ENCODE peak calls at places on chromosome 19, in seven cellular contexts. H is SK-N-SH, O is HCT116, X is GM12878, F is K562, R is T47D, B is HepG2. E is an unnamed sample.

GRCh38 chr19:38676023-38676877 is 28.8 kb downstream of the ACTN4 start:
- DNase-seq in H (no peak), O (no peak), X (no peak), F (peak), R (no peak), B (no peak), E (no peak)

GRCh38 chr19:29326351-29326750 is 113.4 kb upstream of the UQCRFS1 start:
- DNase-seq in H (no peak), O (no peak), X (no peak), F (peak), R (no peak), B (no peak), E (no peak)

GRCh38 chr19:17450264-17451075 is 2.0 kb upstream of the TMEM221 start:
- DNase-seq in H (no peak), O (peak), X (no peak), F (peak), R (peak), B (no peak), E (no peak)

GRCh38 chr19:43595999-43596841 is at the start of the genes IRGQ and ZNF576:
- DNase-seq in H (peak), O (peak), X (peak), F (peak), R (peak), B (peak), E (peak)

GRCh38 chr19:52398091-52398461 is 427 bp downstream of the ZNF528 start:
- DNase-seq in H (peak), O (no peak), X (no peak), F (peak), R (peak), B (peak), E (no peak)

GRCh38 chr19:39078436-39079200 is 5.5 kb upstream of the ACP7 start:
- DNase-seq in H (no peak), O (peak), X (no peak), F (no peak), R (no peak), B (peak), E (no peak)

GRCh38 chr19:7395793-7396192 is 47.1 kb downstream of the ARHGEF18 start:
- DNase-seq in H (no peak), O (no peak), X (no peak), F (no peak), R (no peak), B (no peak), E (no peak)

GRCh38 chr19:17654993-17655392 is 33.2 kb downstream of the UNC13A start:
- DNase-seq in H (peak), O (peak), X (no peak), F (peak), R (peak), B (no peak), E (no peak)

GRCh38 chr19:41993612-41994483 is at the start of gene ATP1A3:
- DNase-seq in H (peak), O (peak), X (no peak), F (peak), R (peak), B (no peak), E (peak)

DNA sequence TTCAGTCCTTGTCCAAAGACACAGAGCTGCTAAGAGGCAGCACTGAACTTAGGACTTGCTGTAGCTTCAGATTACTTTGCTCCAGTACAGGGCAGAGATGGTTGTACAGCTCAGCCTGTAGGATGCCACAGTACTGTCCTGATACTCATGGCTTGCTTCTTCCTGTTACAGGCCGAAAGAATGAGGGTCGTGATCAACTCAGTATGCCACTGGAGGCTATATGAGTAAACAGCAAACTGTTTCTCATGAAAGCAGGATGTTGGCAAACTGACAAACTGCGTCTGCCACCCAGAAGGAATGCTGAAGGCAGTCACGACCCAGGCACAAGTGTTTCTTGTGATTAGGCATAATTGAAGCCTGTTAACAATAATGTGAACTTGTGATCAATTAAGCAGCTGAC is 2.8 kb downstream of the ZNF749 start:
- DNase-seq in H (no peak), O (no peak), X (no peak), F (no peak), R (no peak), B (no peak), E (no peak)
- TF ChIP-seq JUND in H (no peak), O (no peak), X (no peak), F (no peak), R (no peak), B (no peak), E (no peak)

DNA sequence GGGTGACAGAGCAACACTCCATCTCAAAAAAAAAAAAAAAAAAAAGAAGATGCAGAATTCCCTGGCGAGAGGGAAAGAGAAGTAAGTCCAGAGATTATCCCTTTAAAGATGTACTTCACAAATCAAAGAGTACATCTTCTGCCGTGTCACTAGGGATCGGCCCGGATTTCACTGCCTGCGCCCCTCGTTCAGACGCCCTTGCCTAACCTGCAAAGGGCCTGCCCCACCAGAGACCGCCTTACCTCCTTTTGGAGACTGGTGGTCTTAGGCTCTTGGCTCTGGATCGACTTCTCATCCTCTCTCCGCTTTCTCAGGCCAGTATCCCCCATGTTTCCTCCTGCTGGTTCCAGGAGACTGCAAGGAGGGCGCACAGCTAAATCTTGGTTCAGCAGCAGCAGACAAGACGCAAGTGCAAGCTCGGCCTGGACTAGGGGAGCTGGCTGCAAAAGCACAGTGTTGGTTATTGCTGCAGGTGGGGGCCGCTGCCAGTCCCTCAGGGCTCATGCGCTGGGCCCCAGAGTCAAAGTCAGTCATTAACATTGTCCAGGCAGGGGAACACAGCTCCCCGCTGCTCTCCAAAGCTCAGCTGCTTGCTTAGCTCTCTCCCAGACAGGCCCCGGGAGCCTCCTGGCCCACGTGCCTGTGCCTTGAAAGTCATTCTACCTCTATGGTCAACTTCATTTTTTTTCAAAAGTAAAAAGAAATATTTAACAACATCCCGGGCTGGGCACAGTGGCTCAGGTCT is 1.2 kb downstream of the SLC7A9 start:
- DNase-seq in H (no peak), O (no peak), X (no peak), F (no peak), R (no peak), B (no peak), E (no peak)
- TF ChIP-seq JUND in H (no peak), O (no peak), X (no peak), F (no peak), R (no peak), B (no peak), E (no peak)

DNA sequence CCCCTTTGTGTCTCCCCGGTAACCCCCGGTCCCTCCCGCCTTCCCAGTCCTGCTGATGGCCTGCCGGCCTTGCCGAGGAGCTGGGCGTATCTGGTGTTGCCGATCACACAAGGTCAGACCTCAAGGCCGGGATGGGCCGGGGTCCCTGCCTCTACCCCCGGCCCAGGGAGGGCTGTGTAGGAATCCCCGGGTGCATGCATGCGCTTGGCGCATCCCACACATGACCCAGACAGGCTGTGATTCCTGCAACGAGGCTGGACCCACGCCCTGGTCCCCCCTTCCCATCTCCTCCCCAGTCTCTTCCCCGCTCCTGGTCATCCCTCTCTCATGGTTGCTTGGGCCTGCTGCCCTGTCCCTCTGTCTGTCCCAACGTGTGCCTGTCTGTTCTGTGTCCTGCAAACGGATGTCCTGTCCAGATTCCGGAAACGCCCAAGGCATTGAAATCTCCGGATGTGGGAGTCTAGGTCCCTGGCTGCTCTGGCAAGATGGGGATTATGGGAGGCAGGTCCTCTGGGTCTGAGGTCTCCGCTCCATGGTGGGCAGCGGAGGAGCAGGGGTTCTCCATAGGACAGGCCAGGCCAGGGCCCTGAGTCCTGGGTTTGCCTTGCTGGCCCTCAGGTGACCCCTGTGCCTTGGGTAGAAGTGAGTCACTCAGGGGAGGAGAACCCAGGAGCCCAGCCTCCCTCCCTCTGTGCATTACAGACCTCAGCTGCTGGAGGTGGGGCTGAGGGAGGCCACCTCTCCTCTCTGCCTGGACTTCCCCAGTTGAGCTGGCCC is 1.6 kb downstream of the PKN1 start:
- DNase-seq in H (peak), O (no peak), X (no peak), F (peak), R (peak), B (peak), E (no peak)
- TF ChIP-seq JUND in H (no peak), O (no peak), X (no peak), F (peak), R (no peak), B (peak), E (no peak)

GRCh38 chr19:5828661-5829566 is 10.6 kb downstream of the FUT6 start:
- DNase-seq in H (peak), O (no peak), X (no peak), F (no peak), R (no peak), B (no peak), E (no peak)
- TF ChIP-seq JUND in H (no peak), O (no peak), X (no peak), F (no peak), R (no peak), B (no peak), E (no peak)

DNA sequence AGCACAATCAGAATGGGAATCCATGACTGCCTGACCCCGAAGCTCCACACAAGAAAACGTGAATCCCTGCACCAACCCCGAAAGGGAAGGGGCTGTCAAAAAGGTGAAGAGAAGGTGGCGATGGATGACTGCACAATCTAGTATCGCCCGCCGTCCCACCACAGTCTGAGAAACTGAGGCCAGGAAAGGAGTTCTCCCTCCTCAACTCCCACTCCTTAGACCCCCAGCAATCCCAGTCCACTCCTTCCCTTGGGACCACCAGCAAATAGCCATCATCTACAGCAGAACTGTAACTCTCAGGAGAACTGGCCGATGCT is 451 bp downstream of the NOSIP start:
- DNase-seq in H (peak), O (no peak), X (no peak), F (no peak), R (no peak), B (no peak), E (no peak)
- TF ChIP-seq JUND in H (no peak), O (no peak), X (no peak), F (no peak), R (no peak), B (no peak), E (no peak)

DNA sequence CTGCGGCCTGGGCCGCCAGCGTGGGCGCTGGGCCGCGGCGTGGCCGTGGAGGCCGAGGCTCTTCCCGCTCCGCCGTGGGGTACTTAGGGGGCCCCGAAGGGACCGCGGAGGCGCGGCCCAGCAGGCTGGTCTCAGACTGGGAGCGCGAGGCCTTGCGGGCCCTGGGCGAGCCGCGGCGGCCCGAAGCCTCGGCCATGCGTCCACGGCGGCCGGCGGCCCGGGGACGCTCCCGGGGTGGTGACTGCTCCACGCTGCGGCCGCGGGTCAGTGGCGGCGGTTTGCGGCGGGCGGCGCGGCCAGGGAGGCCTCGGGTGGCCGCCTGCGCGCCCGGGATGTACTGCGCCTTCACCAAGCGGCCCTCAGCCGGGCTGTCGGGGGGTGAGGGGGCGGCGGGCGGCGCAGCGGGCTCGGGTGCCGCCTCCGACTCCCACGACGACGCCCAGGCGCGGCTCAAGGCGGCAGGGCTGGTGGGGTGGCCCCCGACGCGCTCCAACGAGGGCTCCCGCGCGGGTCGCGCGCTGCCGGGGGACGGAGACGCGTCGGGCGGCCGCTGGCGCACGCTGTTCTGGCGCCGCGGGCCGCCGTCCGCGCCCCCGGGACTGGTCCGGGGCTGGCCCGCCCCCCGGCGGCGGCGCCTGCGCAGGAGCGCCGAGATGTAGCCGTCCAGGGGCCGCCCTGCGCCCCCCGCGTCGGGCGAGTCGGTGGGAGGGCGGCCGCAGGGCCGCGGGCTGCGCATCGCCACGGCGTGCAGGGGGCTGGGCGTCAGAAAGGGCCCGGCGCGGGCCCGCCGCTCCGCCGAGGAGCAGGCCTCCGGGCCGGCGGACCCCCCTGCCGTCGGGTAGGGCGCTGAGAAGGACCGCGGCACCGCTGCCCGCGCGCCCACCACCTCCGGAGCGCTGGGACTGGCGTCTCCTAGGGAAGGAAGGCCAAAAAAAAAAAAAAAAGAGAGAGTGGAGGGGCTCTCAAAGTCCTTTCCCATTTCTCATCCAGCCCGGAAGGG is 11.7 kb downstream of the DACT3 start:
- DNase-seq in H (no peak), O (no peak), X (no peak), F (no peak), R (no peak), B (no peak), E (no peak)
- TF ChIP-seq JUND in H (no peak), O (no peak), X (no peak), F (no peak), R (no peak), B (no peak), E (no peak)